ENCODE peak calls at places on chromosomes 11 and 22, in eight cellular contexts. D, M, F, R, Y, U, K and S are unnamed samples.
A peak's percentile ranks its signal among the peaks of the same experiment; 100 is the strongest.

GRCh38 chr11:22778642-22779041 is 51.0 kb downstream of the SVIP start:
- DNase-seq in D (no peak), M (peak; percentile 45), F (no peak), R (no peak), Y (peak; percentile 5), U (no peak), K (no peak), S (no peak)

GRCh38 chr11:119026970-119027369 is 3.7 kb downstream of the SLC37A4 start:
- DNase-seq in D (no peak), M (peak; percentile 46), F (no peak), R (no peak), Y (no peak), U (no peak), K (no peak), S (no peak)

GRCh38 chr11:42065199-42065598 is 605.7 kb upstream of the LRRC4C start:
- DNase-seq in D (no peak), M (no peak), F (no peak), R (no peak), Y (no peak), U (no peak), K (no peak), S (no peak)

GRCh38 chr11:131661137-131661536 is 290.7 kb downstream of the NTM start:
- DNase-seq in D (no peak), M (no peak), F (no peak), R (peak; percentile 34), Y (no peak), U (no peak), K (no peak), S (no peak)

GRCh38 chr11:35390737-35391682 is 28.3 kb downstream of the SLC1A2 start:
- DNase-seq in D (no peak), M (peak; percentile 66), F (no peak), R (peak; percentile 70), Y (peak; percentile 83), U (peak; percentile 26), K (no peak), S (no peak)

GRCh38 chr22:35016909-35017308 is 49.0 kb upstream of the ISX start:
- DNase-seq in D (no peak), M (no peak), F (no peak), R (no peak), Y (no peak), U (no peak), K (no peak), S (no peak)

GRCh38 chr11:130437848-130438247 is 9.4 kb upstream of the ADAMTS8 start:
- DNase-seq in D (no peak), M (no peak), F (no peak), R (no peak), Y (no peak), U (no peak), K (no peak), S (no peak)

GRCh38 chr11:112320668-112321067 is 60.0 kb upstream of the PLET1 start:
- DNase-seq in D (peak; percentile 73), M (peak; percentile 86), F (peak; percentile 63), R (peak; percentile 90), Y (peak; percentile 97), U (no peak), K (no peak), S (peak; percentile 79)

GRCh38 chr11:70164705-70165104 is 38.4 kb upstream of the FADD start:
- DNase-seq in D (no peak), M (no peak), F (no peak), R (no peak), Y (no peak), U (no peak), K (no peak), S (no peak)

GRCh38 chr22:25488244-25489020 is 76.0 kb upstream of the GRK3 start:
- DNase-seq in D (peak; percentile 69), M (peak; percentile 86), F (peak; percentile 55), R (peak; percentile 92), Y (peak; percentile 91), U (peak; percentile 23), K (peak; percentile 3), S (peak; percentile 81)

GRCh38 chr11:561148-562003 is 606 bp downstream of the RASSF7 start:
- DNase-seq in D (no peak), M (peak; percentile 98), F (no peak), R (no peak), Y (no peak), U (no peak), K (no peak), S (no peak)

GRCh38 chr11:126132319-126132718 is 69.7 kb upstream of the CDON start:
- DNase-seq in D (peak; percentile 60), M (peak; percentile 84), F (peak; percentile 50), R (peak; percentile 41), Y (peak; percentile 63), U (no peak), K (no peak), S (peak; percentile 84)

GRCh38 chr11:129643031-129643721 is 172.5 kb upstream of the TMEM45B start:
- DNase-seq in D (no peak), M (no peak), F (no peak), R (peak; percentile 84), Y (peak; percentile 65), U (no peak), K (no peak), S (no peak)

GRCh38 chr22:30890689-30891442 is 77.7 kb downstream of the MORC2 start:
- DNase-seq in D (no peak), M (peak; percentile 33), F (no peak), R (peak; percentile 17), Y (peak; percentile 52), U (peak; percentile 16), K (no peak), S (no peak)

GRCh38 chr22:25363474-25363873 is 144.0 kb downstream of the CRYBB2 start:
- DNase-seq in D (no peak), M (no peak), F (no peak), R (no peak), Y (no peak), U (no peak), K (no peak), S (peak; percentile 16)

GRCh38 chr22:20866716-20867115 is 7.9 kb downstream of the SNAP29 start:
- DNase-seq in D (no peak), M (no peak), F (no peak), R (no peak), Y (peak; percentile 21), U (no peak), K (no peak), S (no peak)

GRCh38 chr11:19698493-19699292 is 13.9 kb upstream of the NAV2 start:
- DNase-seq in D (no peak), M (no peak), F (peak; percentile 85), R (no peak), Y (peak; percentile 44), U (no peak), K (no peak), S (no peak)

GRCh38 chr22:41915035-41915782 is at the start of gene SHISA8:
- DNase-seq in D (peak; percentile 32), M (no peak), F (peak; percentile 56), R (peak; percentile 27), Y (peak; percentile 48), U (peak; percentile 63), K (no peak), S (peak; percentile 87)

GRCh38 chr11:75490221-75491181 is 35.2 kb downstream of the GDPD5 start:
- DNase-seq in D (no peak), M (no peak), F (no peak), R (peak; percentile 30), Y (peak; percentile 31), U (no peak), K (no peak), S (no peak)

GRCh38 chr11:94553938-94554337 is 10.2 kb downstream of the FUT4 start:
- DNase-seq in D (no peak), M (peak; percentile 78), F (no peak), R (peak; percentile 59), Y (peak; percentile 81), U (no peak), K (no peak), S (no peak)